ENCODE peak calls at places on chromosomes 1 and 21, in four cellular contexts. One of them, this sample, is unnamed. For H3K4me1, the result is how much of the 10 kb centered on the place peaks cover.

GRCh38 chr1:165851034-165851658 is 23.7 kb downstream of the UCK2 start:
- DNase-seq in stomach: no peak
- DNase-seq in A549: no peak
- DNase-seq in ovary: no peak
- DNase-seq in this sample: no peak

GRCh38 chr1:161185732-161186311 is 8.5 kb upstream of the B4GALT3 start:
- DNase-seq in stomach: no peak
- DNase-seq in A549: no peak
- DNase-seq in ovary: no peak
- DNase-seq in this sample: no peak

GRCh38 chr21:41217656-41218380 is 49.9 kb downstream of the BACE2 start:
- DNase-seq in stomach: no peak
- DNase-seq in A549: no peak
- DNase-seq in ovary: no peak
- DNase-seq in this sample: peak

GRCh38 chr1:56120021-56120420 is 459.3 kb downstream of the PLPP3 start:
- DNase-seq in stomach: no peak
- DNase-seq in A549: no peak
- DNase-seq in ovary: no peak
- DNase-seq in this sample: no peak

GRCh38 chr1:119988316-119989067 is 81.0 kb downstream of the NOTCH2 start:
- DNase-seq in stomach: no peak
- DNase-seq in A549: no peak
- DNase-seq in ovary: no peak
- DNase-seq in this sample: no peak

GRCh38 chr1:176517484-176517883 is 54.5 kb downstream of the PAPPA2 start:
- DNase-seq in stomach: no peak
- DNase-seq in A549: peak
- DNase-seq in ovary: no peak
- DNase-seq in this sample: no peak

GRCh38 chr1:85991261-85991660 is 165.3 kb downstream of the COL24A1 start:
- DNase-seq in stomach: no peak
- DNase-seq in A549: no peak
- DNase-seq in ovary: no peak
- DNase-seq in this sample: no peak

GRCh38 chr1:151210830-151211229 is 12.5 kb downstream of the PIP5K1A start:
- DNase-seq in stomach: no peak
- DNase-seq in A549: no peak
- DNase-seq in ovary: no peak
- DNase-seq in this sample: no peak

GRCh38 chr1:41882068-41882477 is 36.6 kb downstream of the HIVEP3 start:
- DNase-seq in stomach: peak
- DNase-seq in A549: no peak
- DNase-seq in ovary: no peak
- DNase-seq in this sample: peak

GRCh38 chr1:147723691-147724323 is 36.6 kb downstream of the GJA5 start:
- DNase-seq in stomach: no peak
- DNase-seq in A549: peak
- DNase-seq in ovary: no peak
- DNase-seq in this sample: peak

GRCh38 chr1:23103001-23103879 is 65.4 kb downstream of the LUZP1 start:
- DNase-seq in stomach: no peak
- DNase-seq in A549: peak
- DNase-seq in ovary: no peak
- DNase-seq in this sample: peak

GRCh38 chr1:163074004-163074403 is 4.8 kb downstream of the RGS4 start:
- DNase-seq in stomach: no peak
- DNase-seq in A549: no peak
- DNase-seq in ovary: no peak
- DNase-seq in this sample: no peak

GRCh38 chr1:233440952-233441401 is 113.5 kb downstream of the MAP3K21 start:
- DNase-seq in stomach: no peak
- DNase-seq in A549: peak
- DNase-seq in ovary: no peak
- DNase-seq in this sample: no peak

GRCh38 chr21:46078984-46079356 is 18.9 kb upstream of the COL6A2 start:
- DNase-seq in stomach: no peak
- DNase-seq in A549: no peak
- DNase-seq in ovary: peak
- DNase-seq in this sample: no peak

GRCh38 chr1:28885982-28886730 is 28.2 kb upstream of the EPB41 start:
- DNase-seq in stomach: no peak
- DNase-seq in A549: no peak
- DNase-seq in ovary: no peak
- DNase-seq in this sample: no peak
- H3K4me1 ChIP-seq in stomach: under half
- H3K4me1 ChIP-seq in A549: under half
- H3K4me1 ChIP-seq in ovary: under half
- H3K4me1 ChIP-seq in this sample: under half

GRCh38 chr1:108747128-108747827 is 804 bp downstream of the STXBP3 start:
- DNase-seq in stomach: peak
- DNase-seq in A549: peak
- DNase-seq in ovary: peak
- DNase-seq in this sample: peak

GRCh38 chr1:108753363-108753762 is 6.9 kb downstream of the STXBP3 start:
- DNase-seq in stomach: no peak
- DNase-seq in A549: no peak
- DNase-seq in ovary: no peak
- DNase-seq in this sample: no peak

GRCh38 chr1:108747898-108748297 is 1.4 kb downstream of the STXBP3 start:
- DNase-seq in stomach: no peak
- DNase-seq in A549: no peak
- DNase-seq in ovary: no peak
- DNase-seq in this sample: no peak

GRCh38 chr1:108749081-108749480 is 2.6 kb downstream of the STXBP3 start:
- DNase-seq in stomach: no peak
- DNase-seq in A549: no peak
- DNase-seq in ovary: no peak
- DNase-seq in this sample: no peak

DNA sequence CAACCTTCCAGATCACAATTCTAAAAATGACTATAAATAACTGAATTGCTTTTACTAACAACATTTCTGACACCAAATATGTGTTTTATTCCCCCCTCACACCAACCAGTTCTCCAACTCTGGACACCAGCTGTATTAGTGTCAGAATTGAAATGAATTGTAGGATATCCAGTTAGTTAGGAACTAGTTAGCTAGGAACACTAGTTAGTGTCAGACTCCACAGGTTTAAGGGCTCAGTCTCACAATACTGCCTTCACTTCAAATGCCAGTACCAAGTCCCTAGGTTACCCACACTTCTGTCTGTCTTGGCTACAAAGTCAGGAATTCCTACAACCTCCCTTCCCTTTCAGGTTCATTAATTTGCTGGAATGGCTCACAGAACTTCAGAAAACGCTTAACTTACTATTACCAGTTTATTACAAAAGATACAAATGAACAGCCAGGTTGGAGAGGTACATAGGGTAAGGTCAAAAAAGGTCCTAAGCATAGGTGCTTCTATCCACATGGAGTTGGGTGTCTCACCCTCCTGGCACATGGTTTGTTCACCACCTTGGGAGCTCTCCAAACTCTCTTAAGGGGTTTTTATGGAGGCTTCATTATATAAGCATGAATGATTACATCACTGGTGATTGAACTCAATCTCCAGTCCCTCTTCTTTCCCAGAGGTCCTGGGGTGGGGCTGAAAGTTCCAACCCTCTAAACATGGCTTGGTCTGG is 4.2 kb downstream of the STXBP3 start:
- DNase-seq in stomach: no peak
- DNase-seq in A549: no peak
- DNase-seq in ovary: no peak
- DNase-seq in this sample: no peak
- TF ChIP-seq EP300 in stomach: no peak
- TF ChIP-seq EP300 in A549: no peak
- TF ChIP-seq EP300 in ovary: no peak
- TF ChIP-seq EP300 in this sample: no peak

GRCh38 chr1:181846001-181846645 is 215.4 kb downstream of the ZNF648 start:
- DNase-seq in stomach: no peak
- DNase-seq in A549: no peak
- DNase-seq in ovary: no peak
- DNase-seq in this sample: no peak
- TF ChIP-seq CTCF in stomach: no peak
- TF ChIP-seq CTCF in A549: no peak
- TF ChIP-seq CTCF in ovary: no peak
- TF ChIP-seq CTCF in this sample: no peak

GRCh38 chr1:94118471-94118870 is 2.5 kb downstream of the ABCA4 start:
- DNase-seq in stomach: no peak
- DNase-seq in A549: no peak
- DNase-seq in ovary: no peak
- DNase-seq in this sample: no peak
- H3K4me1 ChIP-seq in stomach: under half
- H3K4me1 ChIP-seq in A549: under half
- H3K4me1 ChIP-seq in ovary: under half
- H3K4me1 ChIP-seq in this sample: under half

DNA sequence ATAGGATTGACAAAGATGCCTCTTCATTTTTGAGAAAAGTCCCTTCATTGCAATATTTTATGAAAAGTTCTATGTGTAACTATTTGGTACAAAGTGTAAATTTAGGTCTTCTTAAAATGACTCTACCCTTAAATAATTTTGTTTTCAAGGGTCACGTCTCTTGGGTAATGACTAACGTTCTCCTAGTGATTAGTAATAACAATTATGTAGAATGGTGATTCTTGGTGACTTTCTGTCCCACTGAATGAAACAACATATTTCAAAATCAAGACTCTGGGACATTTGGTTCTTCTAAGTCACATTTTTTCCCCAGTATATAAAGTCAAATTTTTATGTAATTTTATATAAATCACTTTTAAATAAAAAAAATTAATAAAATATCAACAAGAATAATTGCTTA is 277.5 kb upstream of the ADAMTS5 start:
- DNase-seq in stomach: no peak
- DNase-seq in A549: no peak
- DNase-seq in ovary: no peak
- DNase-seq in this sample: no peak
- TF ChIP-seq EP300 in stomach: no peak
- TF ChIP-seq EP300 in A549: no peak
- TF ChIP-seq EP300 in ovary: no peak
- TF ChIP-seq EP300 in this sample: no peak

DNA sequence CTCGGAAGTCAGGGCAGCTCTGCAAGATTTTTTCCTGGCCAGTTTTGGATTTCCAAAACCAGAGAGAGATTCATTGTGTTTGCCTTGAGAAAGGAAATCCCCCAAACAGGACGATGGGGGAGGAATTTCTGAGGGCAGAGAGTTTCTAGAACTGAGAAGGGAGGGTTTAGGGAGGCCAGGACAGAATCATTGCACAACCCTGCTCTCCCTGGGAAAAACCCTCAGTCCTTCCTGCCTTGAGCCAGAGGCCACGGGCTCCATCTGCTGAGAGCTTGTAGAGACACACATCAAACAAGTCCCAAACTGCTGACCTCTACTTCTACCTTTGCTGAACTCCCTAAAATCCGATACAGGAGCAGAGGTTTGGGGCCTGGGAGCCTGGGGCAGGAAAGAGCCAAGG is 99.7 kb downstream of the NMNAT2 start:
- DNase-seq in stomach: peak
- DNase-seq in A549: peak
- DNase-seq in ovary: peak
- DNase-seq in this sample: peak
- TF ChIP-seq CTCF in stomach: no peak
- TF ChIP-seq CTCF in A549: peak
- TF ChIP-seq CTCF in ovary: peak
- TF ChIP-seq CTCF in this sample: no peak

DNA sequence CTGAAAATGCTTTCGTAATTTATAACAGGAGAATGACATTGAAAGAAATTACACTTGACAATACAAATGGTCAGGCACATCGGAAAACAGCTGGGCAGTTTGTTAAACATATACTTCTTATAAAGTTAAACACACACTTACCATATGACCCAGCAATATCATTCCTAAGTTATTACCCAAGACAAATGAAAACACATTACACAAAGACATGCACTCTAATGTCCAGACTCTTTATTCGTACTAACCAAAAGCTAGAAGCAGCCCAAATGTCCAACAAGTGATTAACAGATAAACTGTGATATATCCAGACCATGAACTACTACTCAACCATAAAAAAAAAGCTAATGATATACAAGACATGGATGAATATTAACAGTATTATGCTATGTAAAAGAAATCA is 8.5 kb downstream of the AKT3 start:
- DNase-seq in stomach: no peak
- DNase-seq in A549: no peak
- DNase-seq in ovary: no peak
- DNase-seq in this sample: no peak
- H3K4me1 ChIP-seq in stomach: under half
- H3K4me1 ChIP-seq in A549: under half
- H3K4me1 ChIP-seq in ovary: under half
- H3K4me1 ChIP-seq in this sample: under half

DNA sequence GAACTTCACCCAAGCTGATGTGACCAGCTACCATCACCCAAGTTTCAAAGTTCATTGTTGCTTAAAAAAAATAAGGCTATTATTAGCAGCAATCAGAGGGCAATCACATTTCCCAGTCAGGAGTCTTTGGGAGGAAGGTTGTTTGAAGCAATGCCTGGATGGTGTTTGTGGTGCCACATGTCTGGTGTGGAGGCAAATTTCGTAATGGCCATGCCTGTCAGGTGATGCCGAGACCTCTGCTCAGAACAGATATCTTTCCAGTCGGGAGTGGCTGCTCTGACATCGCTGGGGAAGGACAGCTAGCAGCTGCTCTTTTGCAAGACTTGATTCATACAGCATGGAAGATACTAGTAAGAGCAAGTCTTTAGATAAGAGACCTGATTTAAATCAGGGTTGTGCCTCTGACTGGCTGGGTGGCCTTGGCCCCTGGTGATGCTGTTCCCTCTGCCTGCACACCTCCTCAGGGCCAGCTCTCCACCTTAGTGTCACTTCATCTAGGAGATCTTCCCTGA is 187.8 kb upstream of the JUN start:
- DNase-seq in stomach: peak
- DNase-seq in A549: peak
- DNase-seq in ovary: no peak
- DNase-seq in this sample: no peak
- TF ChIP-seq EP300 in stomach: no peak
- TF ChIP-seq EP300 in A549: no peak
- TF ChIP-seq EP300 in ovary: no peak
- TF ChIP-seq EP300 in this sample: no peak

This sample was measured in transverse colon.